ENCODE peak calls at places on chromosomes 3 and 15, in eight cellular contexts. Q, L, Z, O, Y, M, E and S are unnamed samples.

GRCh38 chr15:51093865-51094605 is 671 bp downstream of the TNFAIP8L3 start:
- DNase-seq in Q (no peak), L (no peak), Z (peak), O (no peak), Y (no peak), M (peak), E (no peak), S (no peak)

GRCh38 chr3:100277255-100277800 is 16.5 kb downstream of the TBC1D23 start:
- DNase-seq in Q (no peak), L (no peak), Z (no peak), O (peak), Y (no peak), M (no peak), E (no peak), S (no peak)

GRCh38 chr15:58036579-58036978 is 28.9 kb downstream of the ALDH1A2 start:
- DNase-seq in Q (no peak), L (no peak), Z (no peak), O (no peak), Y (no peak), M (no peak), E (no peak), S (no peak)

GRCh38 chr15:78347586-78348543 is 7.7 kb downstream of the CRABP1 start:
- DNase-seq in Q (no peak), L (peak), Z (no peak), O (no peak), Y (no peak), M (no peak), E (no peak), S (no peak)

GRCh38 chr3:195906865-195907729 is 1.3 kb downstream of the TNK2 start:
- DNase-seq in Q (no peak), L (no peak), Z (no peak), O (peak), Y (no peak), M (no peak), E (peak), S (peak)

GRCh38 chr3:69090021-69090420 is 5.3 kb downstream of the ARL6IP5 start:
- DNase-seq in Q (no peak), L (no peak), Z (no peak), O (peak), Y (no peak), M (no peak), E (no peak), S (no peak)

GRCh38 chr3:187507266-187507665 is 139.1 kb downstream of the RTP4 start:
- DNase-seq in Q (no peak), L (no peak), Z (no peak), O (no peak), Y (no peak), M (no peak), E (no peak), S (no peak)

GRCh38 chr15:31300981-31301686 is 25.5 kb upstream of the KLF13 start:
- DNase-seq in Q (no peak), L (peak), Z (no peak), O (no peak), Y (no peak), M (no peak), E (no peak), S (peak)

GRCh38 chr3:193052294-193052693 is 134.6 kb upstream of the MB21D2 start:
- DNase-seq in Q (no peak), L (no peak), Z (no peak), O (no peak), Y (no peak), M (no peak), E (no peak), S (no peak)

GRCh38 chr3:27720899-27721716 is 1.0 kb downstream of the EOMES start:
- DNase-seq in Q (no peak), L (no peak), Z (no peak), O (no peak), Y (peak), M (no peak), E (no peak), S (no peak)

GRCh38 chr3:9934235-9934621 is 594 bp downstream of the CRELD1 start:
- DNase-seq in Q (peak), L (no peak), Z (no peak), O (no peak), Y (no peak), M (no peak), E (peak), S (peak)

GRCh38 chr3:187958432-187959003 is 195.4 kb upstream of the LPP start:
- DNase-seq in Q (no peak), L (no peak), Z (no peak), O (no peak), Y (no peak), M (no peak), E (no peak), S (no peak)

GRCh38 chr3:47314056-47314764 is 31.5 kb downstream of the KLHL18 start:
- DNase-seq in Q (no peak), L (no peak), Z (no peak), O (no peak), Y (no peak), M (no peak), E (no peak), S (peak)

GRCh38 chr15:25065286-25065685 is 110.5 kb downstream of the SNRPN start:
- DNase-seq in Q (no peak), L (no peak), Z (no peak), O (no peak), Y (no peak), M (no peak), E (peak), S (no peak)

GRCh38 chr3:172180473-172180872 is 141.1 kb downstream of the FNDC3B start:
- DNase-seq in Q (no peak), L (no peak), Z (no peak), O (no peak), Y (no peak), M (no peak), E (no peak), S (no peak)

GRCh38 chr3:33911525-33912322 is 113.3 kb downstream of the PDCD6IP start:
- DNase-seq in Q (no peak), L (no peak), Z (no peak), O (peak), Y (peak), M (no peak), E (no peak), S (no peak)

GRCh38 chr3:64209866-64210609 is 15.2 kb downstream of the PRICKLE2 start:
- DNase-seq in Q (no peak), L (no peak), Z (peak), O (no peak), Y (no peak), M (peak), E (peak), S (no peak)

GRCh38 chr3:52998781-52999509 is 46.9 kb downstream of the SFMBT1 start:
- DNase-seq in Q (peak), L (no peak), Z (no peak), O (no peak), Y (peak), M (no peak), E (no peak), S (no peak)

GRCh38 chr15:97968380-97968779 is 7.9 kb downstream of the ARRDC4 start:
- DNase-seq in Q (no peak), L (no peak), Z (no peak), O (peak), Y (no peak), M (no peak), E (no peak), S (no peak)

GRCh38 chr3:182567666-182568065 is 225.6 kb upstream of the ATP11B start:
- DNase-seq in Q (no peak), L (no peak), Z (no peak), O (no peak), Y (no peak), M (no peak), E (no peak), S (no peak)

GRCh38 chr3:58203541-58203940 is 7.2 kb downstream of the DNASE1L3 start:
- DNase-seq in Q (no peak), L (no peak), Z (no peak), O (no peak), Y (no peak), M (no peak), E (no peak), S (no peak)

GRCh38 chr3:149367021-149367840 is 10.2 kb downstream of the TM4SF1 start:
- DNase-seq in Q (no peak), L (no peak), Z (no peak), O (peak), Y (peak), M (no peak), E (peak), S (no peak)

GRCh38 chr15:92050220-92050898 is 196.9 kb downstream of the SLCO3A1 start:
- DNase-seq in Q (no peak), L (no peak), Z (no peak), O (no peak), Y (no peak), M (no peak), E (no peak), S (peak)

GRCh38 chr15:71251548-71252035 is 136.3 kb downstream of the THSD4 start:
- DNase-seq in Q (no peak), L (no peak), Z (no peak), O (no peak), Y (no peak), M (no peak), E (no peak), S (no peak)

GRCh38 chr3:197012021-197012883 is 17.4 kb downstream of the MELTF start:
- DNase-seq in Q (no peak), L (no peak), Z (no peak), O (no peak), Y (no peak), M (no peak), E (no peak), S (no peak)

GRCh38 chr15:90031231-90031791 is 30.2 kb downstream of the ZNF710 start:
- DNase-seq in Q (no peak), L (no peak), Z (no peak), O (peak), Y (no peak), M (no peak), E (no peak), S (peak)

GRCh38 chr3:100506355-100506754 is 13.9 kb downstream of the TMEM45A start:
- DNase-seq in Q (no peak), L (no peak), Z (no peak), O (peak), Y (no peak), M (no peak), E (no peak), S (no peak)

GRCh38 chr3:147838650-147839049 is 429.5 kb downstream of the ZIC1 start:
- DNase-seq in Q (no peak), L (no peak), Z (no peak), O (peak), Y (peak), M (no peak), E (no peak), S (no peak)

GRCh38 chr3:30768703-30769550 is 125.5 kb downstream of the GADL1 start:
- DNase-seq in Q (peak), L (peak), Z (peak), O (peak), Y (peak), M (peak), E (peak), S (peak)

GRCh38 chr15:99163271-99164062 is 58.6 kb downstream of the SYNM start:
- DNase-seq in Q (no peak), L (no peak), Z (no peak), O (peak), Y (no peak), M (no peak), E (no peak), S (no peak)

GRCh38 chr3:134251731-134252391 is 1.2 kb upstream of the RYK start:
- DNase-seq in Q (no peak), L (no peak), Z (peak), O (no peak), Y (no peak), M (peak), E (no peak), S (no peak)

GRCh38 chr3:117622130-117622841 is 912.7 kb downstream of the TUSC7 start:
- DNase-seq in Q (no peak), L (no peak), Z (no peak), O (peak), Y (no peak), M (no peak), E (no peak), S (no peak)

GRCh38 chr3:14991148-14991742 is 43.9 kb downstream of the NR2C2 start:
- DNase-seq in Q (no peak), L (no peak), Z (no peak), O (no peak), Y (no peak), M (no peak), E (no peak), S (no peak)

GRCh38 chr15:75720297-75720696 is 7.6 kb upstream of the CSPG4 start:
- DNase-seq in Q (no peak), L (no peak), Z (no peak), O (no peak), Y (no peak), M (no peak), E (no peak), S (no peak)

GRCh38 chr3:69012111-69012835 is 1.2 kb downstream of the EOGT start:
- DNase-seq in Q (no peak), L (peak), Z (peak), O (peak), Y (no peak), M (peak), E (peak), S (peak)

GRCh38 chr15:27512281-27513001 is 541.5 kb downstream of the GABRG3 start:
- DNase-seq in Q (no peak), L (no peak), Z (no peak), O (no peak), Y (no peak), M (no peak), E (no peak), S (no peak)
- TF ChIP-seq CTCF in Q (no peak), L (no peak), Z (no peak), O (no peak), Y (no peak), M (no peak), E (no peak), S (no peak)

DNA sequence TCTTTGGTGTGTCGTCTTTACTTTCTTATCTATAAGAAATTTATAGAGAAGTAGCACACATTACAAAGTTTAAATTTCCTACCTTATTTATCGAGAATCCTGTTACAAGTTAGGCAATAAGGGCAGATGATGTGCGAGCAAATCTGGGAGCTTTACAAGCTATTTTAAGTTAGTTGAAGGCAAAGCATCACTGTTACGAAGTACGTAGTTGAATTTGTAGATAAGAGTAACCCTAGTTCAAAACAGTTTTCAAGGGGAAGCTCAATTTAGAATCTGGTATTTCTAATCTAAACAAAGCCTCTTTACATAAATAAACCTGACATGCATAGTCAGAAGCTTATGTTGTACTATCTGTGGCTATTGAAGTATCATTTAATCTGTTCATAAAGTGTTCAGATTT is 8.4 kb downstream of the KBTBD8 start:
- DNase-seq in Q (no peak), L (no peak), Z (no peak), O (peak), Y (no peak), M (no peak), E (no peak), S (no peak)
- H3K4me3 ChIP-seq in Q (no peak), L (no peak), Z (no peak), O (no peak), Y (no peak), M (no peak), E (no peak), S (no peak)

GRCh38 chr3:194135516-194135805 is 487 bp upstream of the HES1 start:
- DNase-seq in Q (no peak), L (no peak), Z (no peak), O (no peak), Y (no peak), M (no peak), E (no peak), S (no peak)

GRCh38 chr3:194137314-194138097 is 1.6 kb downstream of the HES1 start:
- DNase-seq in Q (peak), L (peak), Z (peak), O (peak), Y (no peak), M (peak), E (peak), S (peak)

GRCh38 chr3:194134757-194135515 is 1.0 kb upstream of the HES1 start:
- DNase-seq in Q (peak), L (peak), Z (peak), O (peak), Y (peak), M (peak), E (peak), S (peak)

GRCh38 chr3:194136519-194137313 is 768 bp downstream of the HES1 start:
- DNase-seq in Q (no peak), L (no peak), Z (no peak), O (peak), Y (no peak), M (peak), E (peak), S (peak)

GRCh38 chr3:194135806-194136518 is at the start of gene HES1:
- DNase-seq in Q (peak), L (peak), Z (peak), O (peak), Y (peak), M (peak), E (peak), S (peak)
- TF ChIP-seq POLR2A in Q (peak), L (peak), Z (peak), O (peak), Y (peak), M (peak), E (peak), S (peak)

GRCh38 chr3:43638594-43639447 is 17.0 kb upstream of the ANO10 start:
- DNase-seq in Q (peak), L (no peak), Z (no peak), O (peak), Y (peak), M (no peak), E (peak), S (no peak)
- TF ChIP-seq CTCF in Q (peak), L (no peak), Z (no peak), O (no peak), Y (peak), M (no peak), E (peak), S (no peak)